ENCODE peak calls at places on chromosomes 13 and 19, in seven cellular contexts. N, R, J, E, Y, H and Q are unnamed samples.

GRCh38 chr13:70613295-70613694 is 505.0 kb upstream of the KLHL1 start:
- DNase-seq in R (no peak), E (no peak), J (no peak), H (no peak), Y (no peak), N (no peak), Q (peak; percentile 21)

GRCh38 chr13:98796798-98797197 is 44.3 kb upstream of the SLC15A1 start:
- DNase-seq in R (no peak), E (no peak), Y (no peak), J (peak; percentile 81), N (no peak), H (no peak), Q (peak; percentile 41)

GRCh38 chr19:36198116-36198515 is 16.3 kb downstream of the ZNF565 start:
- DNase-seq in N (no peak), J (no peak), R (no peak), Y (no peak), E (no peak), H (no peak), Q (no peak)

GRCh38 chr13:23427342-23428182 is 5.9 kb downstream of the SACS start:
- DNase-seq in N (no peak), E (no peak), J (no peak), R (peak; percentile 77), H (peak; percentile 5), Y (no peak), Q (no peak)

GRCh38 chr13:109274188-109274821 is 512.1 kb downstream of the IRS2 start:
- DNase-seq in R (no peak), J (no peak), E (no peak), H (no peak), N (no peak), Y (peak; percentile 50), Q (no peak)

GRCh38 chr13:78593652-78594494 is 9.5 kb downstream of the POU4F1 start:
- DNase-seq in E (no peak), H (no peak), Y (no peak), R (no peak), J (no peak), N (no peak), Q (no peak)

GRCh38 chr19:30393046-30393445 is 20.9 kb downstream of the ZNF536 start:
- DNase-seq in R (no peak), E (no peak), J (no peak), H (no peak), N (no peak), Y (no peak), Q (no peak)

GRCh38 chr19:47230122-47230920 is 678 bp downstream of the BBC3 start:
- DNase-seq in J (peak; percentile 84), H (peak; percentile 32), E (no peak), R (no peak), N (no peak), Y (no peak), Q (peak; percentile 86)

GRCh38 chr19:2475018-2475701 is 767 bp upstream of the GADD45B start:
- DNase-seq in R (no peak), E (no peak), J (peak; percentile 43), H (no peak), Y (no peak), N (no peak), Q (peak; percentile 54)

GRCh38 chr19:56174550-56174949 is 1.3 kb upstream of the GALP start:
- DNase-seq in J (no peak), H (no peak), Y (no peak), R (no peak), E (no peak), N (no peak), Q (no peak)

GRCh38 chr13:36872621-36873020 is 47.4 kb downstream of the SMAD9 start:
- DNase-seq in N (no peak), E (no peak), J (no peak), R (no peak), H (no peak), Y (no peak), Q (no peak)

GRCh38 chr19:7456964-7457541 is 31.8 kb downstream of the PEX11G start:
- DNase-seq in J (no peak), R (no peak), E (no peak), H (no peak), Y (no peak), N (peak; percentile 18), Q (no peak)
- TF ChIP-seq SIN3A in J (no peak), R (no peak), E (no peak), H (no peak), Y (no peak), N (no peak), Q (no peak)

GRCh38 chr19:41311072-41311471 is 1.1 kb downstream of the CCDC97 start:
- DNase-seq in J (no peak), Y (no peak), E (no peak), R (no peak), H (no peak), N (no peak), Q (no peak)
- H3K27ac ChIP-seq in J (peak overlapping the region; percentile 88), Y (no peak overlapping the region), E (peak overlapping the region; percentile 97), R (peak overlapping the region; percentile 89), H (peak overlapping the region; percentile 91), N (peak overlapping the region; percentile 88), Q (peak overlapping the region; percentile 95)

DNA sequence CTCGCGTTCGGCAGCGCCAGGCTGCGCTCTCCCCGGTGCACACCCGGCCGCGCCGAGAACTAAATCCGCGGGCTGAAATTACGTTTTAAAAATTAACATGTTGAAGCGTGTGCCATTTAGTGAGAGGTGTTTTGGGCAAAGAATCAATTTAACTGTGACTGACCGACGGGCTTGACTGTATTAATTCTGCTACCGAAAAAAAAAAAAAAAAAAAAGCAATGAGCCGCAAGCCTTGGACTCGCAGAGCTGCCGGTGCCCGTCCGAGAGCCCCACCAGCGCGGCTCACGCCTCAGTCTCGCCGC is 9.6 kb upstream of the SOX1 start:
- DNase-seq in N (no peak), E (no peak), H (no peak), R (no peak), J (no peak), Y (no peak), Q (no peak)
- H3K4me1 ChIP-seq in N (no peaks in the 10 kb centered on the region), E (no peaks in the 10 kb centered on the region), H (no peaks in the 10 kb centered on the region), R (no peaks in the 10 kb centered on the region), J (no peaks in the 10 kb centered on the region), Y (peaks cover 44% of the 10 kb centered on the region), Q (no peaks in the 10 kb centered on the region)

DNA sequence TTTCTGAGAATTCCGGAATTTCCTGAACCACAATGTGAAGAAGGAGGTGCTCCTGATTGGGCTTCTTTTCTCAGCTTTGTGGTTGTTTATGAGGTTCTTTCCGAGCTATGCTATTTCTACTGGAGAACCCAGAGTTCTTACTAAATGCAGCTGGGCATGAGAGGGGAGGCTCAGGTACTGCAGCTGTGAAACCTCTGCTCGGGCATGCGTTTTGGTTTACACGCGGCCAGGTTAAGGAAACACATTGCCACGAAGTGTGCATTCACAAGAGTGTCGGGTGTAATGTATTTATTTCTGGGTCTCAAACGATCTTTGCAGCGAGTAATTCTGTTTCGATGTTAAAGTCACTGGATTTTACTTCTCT is 657 bp upstream of the MIR17HG start:
- DNase-seq in J (peak; percentile 77), E (peak; percentile 25), H (no peak), R (no peak), Y (no peak), N (no peak), Q (peak; percentile 21)
- TF ChIP-seq SIN3A in J (no peak), E (no peak), H (no peak), R (no peak), Y (no peak), N (no peak), Q (no peak)

DNA sequence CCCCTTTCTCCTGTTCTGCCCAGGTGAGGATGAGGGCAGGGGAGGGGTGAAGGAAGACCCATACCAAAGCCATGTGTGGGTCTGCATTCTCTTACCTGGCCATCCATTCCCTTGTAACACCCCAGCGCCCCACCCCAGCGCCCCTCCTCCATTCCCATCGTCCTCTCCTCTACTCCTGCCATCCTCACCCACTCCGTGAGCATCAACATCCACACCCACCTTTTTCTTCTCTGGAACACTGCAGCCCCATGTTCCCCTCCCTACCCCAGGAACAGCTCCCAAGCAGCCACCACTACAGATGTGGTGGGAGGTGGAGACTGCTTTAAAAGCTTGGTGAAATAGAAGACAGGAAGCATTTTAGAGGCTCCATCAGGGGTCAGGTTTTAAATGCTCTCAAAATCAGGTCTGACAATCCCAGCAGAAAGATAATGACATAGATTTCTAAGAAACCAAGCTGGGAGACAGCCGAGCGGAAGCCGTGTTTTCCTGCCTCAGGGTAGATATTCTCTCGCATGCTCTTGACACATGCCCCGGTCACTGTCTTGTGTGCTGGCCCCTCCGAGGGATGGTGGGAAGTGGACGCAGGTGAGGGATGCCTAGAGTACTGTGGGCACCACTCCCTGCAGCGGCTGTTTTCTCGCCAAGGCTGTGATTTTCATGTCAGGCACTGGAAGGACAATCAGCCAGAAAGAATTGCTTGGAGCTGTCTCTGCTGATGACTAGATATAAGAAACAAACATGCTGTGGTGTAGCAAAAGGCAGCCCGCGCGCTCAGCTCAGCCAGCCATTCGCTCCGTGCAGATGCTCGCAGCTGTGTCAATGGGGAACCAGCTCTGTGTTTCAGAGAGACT is 9.8 kb downstream of the MEDAG start:
- DNase-seq in N (no peak), J (no peak), R (no peak), H (no peak), Y (no peak), E (no peak), Q (peak; percentile 75)
- H3K27ac ChIP-seq in N (no peak overlapping the region), J (no peak overlapping the region), R (no peak overlapping the region), H (no peak overlapping the region), Y (no peak overlapping the region), E (no peak overlapping the region), Q (no peak overlapping the region)

GRCh38 chr19:13057744-13058143 is 44.9 kb downstream of the LYL1 start:
- DNase-seq in H (no peak), E (no peak), Y (no peak), N (no peak), J (no peak), R (no peak), Q (no peak)

GRCh38 chr19:13058951-13059660 is 43.6 kb downstream of the LYL1 start:
- DNase-seq in J (no peak), H (no peak), E (no peak), R (no peak), N (no peak), Y (no peak), Q (no peak)

GRCh38 chr19:13055213-13056051 is 47.2 kb downstream of the LYL1 start:
- DNase-seq in J (no peak), E (no peak), H (no peak), N (no peak), Y (no peak), R (no peak), Q (peak; percentile 89)

GRCh38 chr19:13056052-13056660 is 46.5 kb downstream of the LYL1 start:
- DNase-seq in E (no peak), H (no peak), Y (no peak), N (peak; percentile 64), R (no peak), J (no peak), Q (peak; percentile 85)

GRCh38 chr19:13057147-13057572 is 45.5 kb downstream of the LYL1 start:
- DNase-seq in H (peak; percentile 37), R (no peak), J (no peak), E (no peak), Y (no peak), N (no peak), Q (no peak)
- H3K4me1 ChIP-seq in H (peaks cover 96% of the 10 kb centered on the region), R (peaks cover 97% of the 10 kb centered on the region), J (peaks cover 10% of the 10 kb centered on the region), E (no peaks in the 10 kb centered on the region), Y (peaks cover 38% of the 10 kb centered on the region), N (peaks cover 81% of the 10 kb centered on the region), Q (peaks cover 78% of the 10 kb centered on the region)